ENCODE peak calls at places on chromosome 9, in four cellular contexts. U is K562, Z is right lobe of liver, J is PC-3. F is an unnamed sample.

GRCh38 chr9:17004500-17004899 is 130.3 kb upstream of the CNTLN start:
- DNase-seq in J (no peak), U (no peak), Z (no peak), F (no peak)

GRCh38 chr9:28155671-28156070 is 582.4 kb upstream of the C9orf72 start:
- DNase-seq in U (no peak), J (no peak), Z (no peak), F (no peak)

GRCh38 chr9:124267271-124267807 is 9.6 kb downstream of the NEK6 start:
- DNase-seq in U (no peak), J (peak; percentile 88), Z (peak; percentile 82), F (no peak)

GRCh38 chr9:121393318-121393717 is 23.3 kb upstream of the STOM start:
- DNase-seq in U (no peak), J (peak; percentile 41), Z (no peak), F (no peak)

GRCh38 chr9:123996731-123997421 is 14.7 kb upstream of the LHX2 start:
- DNase-seq in U (no peak), Z (no peak), J (no peak), F (no peak)

GRCh38 chr9:127423934-127424668 is at the start of gene ZNF79:
- DNase-seq in J (peak; percentile 86), Z (peak; percentile 93), U (peak; percentile 93), F (peak; percentile 95)

GRCh38 chr9:97979778-97980478 is 3.2 kb upstream of the ANP32B start:
- DNase-seq in Z (no peak), U (no peak), J (no peak), F (no peak)

GRCh38 chr9:81737871-81738507 is 48.6 kb upstream of the TLE1 start:
- DNase-seq in Z (peak; percentile 24), U (no peak), J (peak; percentile 89), F (no peak)

GRCh38 chr9:129464972-129465833 is 155.7 kb downstream of the C9orf50 start:
- DNase-seq in J (no peak), Z (no peak), U (no peak), F (no peak)

GRCh38 chr9:123757960-123758359 is 172.0 kb downstream of the DENND1A start:
- DNase-seq in J (no peak), Z (peak; percentile 30), U (no peak), F (no peak)

GRCh38 chr9:25678147-25678666 is at the start of gene TUSC1:
- DNase-seq in Z (peak; percentile 89), J (peak; percentile 72), U (no peak), F (peak; percentile 88)

GRCh38 chr9:92980085-92980745 is 32.9 kb downstream of the FGD3 start:
- DNase-seq in J (peak; percentile 77), U (no peak), Z (no peak), F (no peak)

GRCh38 chr9:109517798-109518435 is 19.8 kb upstream of the PTPN3 start:
- DNase-seq in U (no peak), J (peak; percentile 27), Z (peak; percentile 61), F (no peak)

GRCh38 chr9:131650254-131650653 is 89.6 kb downstream of the RAPGEF1 start:
- DNase-seq in J (no peak), Z (no peak), U (no peak), F (no peak)

GRCh38 chr9:14882118-14882517 is 28.1 kb downstream of the FREM1 start:
- DNase-seq in Z (no peak), J (no peak), U (no peak), F (no peak)

GRCh38 chr9:3386753-3387152 is 139.0 kb downstream of the RFX3 start:
- DNase-seq in Z (no peak), J (no peak), U (no peak), F (no peak)

GRCh38 chr9:124450241-124450924 is at the start of gene ADGRD2:
- DNase-seq in J (peak; percentile 20), U (peak; percentile 93), Z (peak; percentile 62), F (no peak)

GRCh38 chr9:130975932-130976841 is 32.8 kb upstream of the LAMC3 start:
- DNase-seq in U (peak; percentile 68), Z (no peak), J (peak; percentile 6), F (no peak)

GRCh38 chr9:90035471-90035870 is 430.7 kb downstream of the GADD45G start:
- DNase-seq in J (no peak), Z (no peak), U (no peak), F (no peak)

GRCh38 chr9:5799314-5799713 is 33.6 kb downstream of the ERMP1 start:
- DNase-seq in J (peak; percentile 75), U (no peak), Z (no peak), F (no peak)

GRCh38 chr9:15155826-15156225 is 151.2 kb downstream of the TTC39B start:
- DNase-seq in J (peak; percentile 18), U (no peak), Z (no peak), F (no peak)

GRCh38 chr9:34430843-34431437 is 27.4 kb downstream of the FAM219A start:
- DNase-seq in U (peak; percentile 35), Z (peak; percentile 57), J (peak; percentile 65), F (peak; percentile 83)

GRCh38 chr9:26357803-26358339 is 534.7 kb downstream of the CAAP1 start:
- DNase-seq in J (no peak), Z (no peak), U (no peak), F (no peak)

GRCh38 chr9:70506159-70506558 is 91.7 kb upstream of the KLF9 start:
- DNase-seq in U (no peak), J (no peak), Z (no peak), F (no peak)

GRCh38 chr9:99172129-99173091 is 49.3 kb downstream of the ALG2 start:
- DNase-seq in Z (no peak), J (no peak), U (no peak), F (no peak)

GRCh38 chr9:71302776-71303175 is 181.4 kb upstream of the TRPM3 start:
- DNase-seq in U (no peak), Z (no peak), J (no peak), F (no peak)

GRCh38 chr9:86827893-86828292 is 119.4 kb downstream of the GAS1 start:
- DNase-seq in Z (no peak), U (no peak), J (no peak), F (no peak)

GRCh38 chr9:37421914-37422288 is 595 bp upstream of the GRHPR start:
- DNase-seq in U (no peak), J (no peak), Z (peak; percentile 61), F (no peak)

GRCh38 chr9:94804917-94805544 is 78.5 kb downstream of the AOPEP start:
- DNase-seq in Z (no peak), U (no peak), J (peak; percentile 35), F (no peak)

GRCh38 chr9:18821794-18822193 is 211.2 kb downstream of the SAXO1 start:
- DNase-seq in J (peak; percentile 65), U (no peak), Z (no peak), F (no peak)

GRCh38 chr9:98584059-98584458 is 124.7 kb downstream of the GABBR2 start:
- DNase-seq in J (no peak), Z (no peak), U (no peak), F (no peak)

GRCh38 chr9:130728721-130729120 is 35.1 kb downstream of the EXOSC2 start:
- DNase-seq in U (no peak), Z (no peak), J (peak; percentile 80), F (no peak)

GRCh38 chr9:121133104-121133816 is 58.5 kb downstream of the CNTRL start:
- DNase-seq in J (no peak), U (peak; percentile 34), Z (no peak), F (no peak)

GRCh38 chr9:71552480-71552879 is 215.8 kb downstream of the CEMIP2 start:
- DNase-seq in Z (no peak), U (no peak), J (no peak), F (no peak)

GRCh38 chr9:113664176-113664875 is 200.8 kb downstream of the RGS3 start:
- DNase-seq in U (no peak), Z (no peak), J (no peak), F (no peak)
- H3K4me1 ChIP-seq in U (no peaks in the 10 kb centered on the region), Z (no peaks in the 10 kb centered on the region), J (no peaks in the 10 kb centered on the region), F (peaks cover 8% of the 10 kb centered on the region)

GRCh38 chr9:119322137-119322695 is 47.0 kb downstream of the BRINP1 start:
- DNase-seq in Z (peak; percentile 55), U (no peak), J (no peak), F (peak; percentile 29)

GRCh38 chr9:119313846-119314245 is 55.4 kb downstream of the BRINP1 start:
- DNase-seq in Z (no peak), U (no peak), J (no peak), F (no peak)

GRCh38 chr9:119318371-119318770 is 50.9 kb downstream of the BRINP1 start:
- DNase-seq in J (no peak), U (no peak), Z (no peak), F (no peak)
- H3K4me3 ChIP-seq in J (no peak overlapping the region), U (no peak overlapping the region), Z (no peak overlapping the region), F (no peak overlapping the region)

GRCh38 chr9:136769710-136770191 is 5.4 kb upstream of the LCN15 start:
- DNase-seq in J (peak; percentile 44), Z (no peak), U (peak; percentile 70), F (no peak)
- TF ChIP-seq CTCF in J (peak; percentile 39), Z (peak; percentile 39), U (peak; percentile 61), F (peak; percentile 49)

DNA sequence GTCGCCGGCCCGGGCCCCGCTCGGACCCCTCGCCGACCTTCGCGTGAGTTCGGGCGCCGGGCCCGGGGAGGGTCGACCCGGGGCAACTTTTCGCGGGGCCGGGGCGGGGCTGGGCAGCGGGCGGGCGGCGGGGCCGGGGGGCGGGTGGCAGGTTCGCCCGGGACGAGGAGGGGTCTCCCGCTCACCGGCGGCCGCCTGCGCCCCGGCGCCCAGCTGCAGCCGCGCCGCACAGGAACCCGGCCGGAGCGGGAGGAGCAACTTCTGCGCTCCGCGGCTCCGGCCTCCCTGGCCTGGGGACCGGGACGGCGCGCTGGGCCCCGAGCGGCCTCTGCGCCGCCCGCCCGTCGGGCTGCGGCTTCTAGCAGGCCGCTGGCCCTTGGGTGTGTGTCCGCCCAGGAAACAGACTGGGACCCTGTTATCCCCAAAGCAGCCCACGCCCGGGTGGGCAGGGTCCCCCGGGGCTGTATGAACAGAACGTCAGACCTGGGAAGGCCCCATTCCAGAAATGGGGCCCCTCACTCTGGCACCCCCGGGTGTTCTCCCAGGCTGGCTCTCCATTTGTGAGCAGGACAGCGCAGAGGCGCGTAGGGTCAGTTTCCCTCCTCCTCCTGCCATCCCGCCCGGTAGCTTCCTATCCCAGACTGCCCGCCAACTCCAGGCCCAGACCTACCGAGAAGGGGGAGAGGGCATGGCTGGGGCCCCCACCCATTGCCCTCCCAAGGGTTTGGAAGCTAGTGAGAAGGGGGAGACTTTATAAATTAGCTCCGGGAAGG is 685 bp downstream of the RXRA start:
- DNase-seq in Z (peak; percentile 54), U (peak; percentile 50), J (peak; percentile 8), F (peak; percentile 45)
- H3K4me1 ChIP-seq in Z (no peaks in the 10 kb centered on the region), U (peaks cover 20% of the 10 kb centered on the region), J (peaks cover 14% of the 10 kb centered on the region), F (peaks cover 75% of the 10 kb centered on the region)